ENCODE peak calls at places on chromosomes 5 and 9, in five cellular contexts. One of them, this sample, is unnamed.
A peak's percentile ranks its signal among the peaks of the same experiment; 100 is the strongest.

GRCh38 chr5:173352366-173353069 is 24.3 kb upstream of the STC2 start:
- DNase-seq in activated T-helper 9 cell treated with anti-CD3 and anti-CD28 coated beads, Interleukin-2, amount 50 U/mL, for 16 hours: no peak
- DNase-seq in substantia nigra: no peak
- DNase-seq in NCI-H1105 treated with DMSO at 0.1 percent for 48 hours: no peak
- DNase-seq in midbrain: no peak
- DNase-seq in this sample: no peak

GRCh38 chr9:134294228-134295071 is 31.8 kb upstream of the RXRA start:
- DNase-seq in substantia nigra: no peak
- DNase-seq in NCI-H1105 treated with DMSO at 0.1 percent for 48 hours: no peak
- DNase-seq in activated T-helper 9 cell treated with anti-CD3 and anti-CD28 coated beads, Interleukin-2, amount 50 U/mL, for 16 hours: no peak
- DNase-seq in midbrain: no peak
- DNase-seq in this sample: no peak

GRCh38 chr5:177304392-177305119 is 957 bp downstream of the PRELID1 start:
- DNase-seq in NCI-H1105 treated with DMSO at 0.1 percent for 48 hours: no peak
- DNase-seq in substantia nigra: no peak
- DNase-seq in activated T-helper 9 cell treated with anti-CD3 and anti-CD28 coated beads, Interleukin-2, amount 50 U/mL, for 16 hours: no peak
- DNase-seq in midbrain: no peak
- DNase-seq in this sample: no peak

GRCh38 chr9:134807726-134808125 is 72.9 kb upstream of the FCN2 start:
- DNase-seq in substantia nigra: no peak
- DNase-seq in NCI-H1105 treated with DMSO at 0.1 percent for 48 hours: no peak
- DNase-seq in activated T-helper 9 cell treated with anti-CD3 and anti-CD28 coated beads, Interleukin-2, amount 50 U/mL, for 16 hours: no peak
- DNase-seq in midbrain: no peak
- DNase-seq in this sample: no peak

GRCh38 chr5:19531374-19531952 is 456.5 kb downstream of the CDH18 start:
- DNase-seq in midbrain: no peak
- DNase-seq in substantia nigra: no peak
- DNase-seq in activated T-helper 9 cell treated with anti-CD3 and anti-CD28 coated beads, Interleukin-2, amount 50 U/mL, for 16 hours: no peak
- DNase-seq in NCI-H1105 treated with DMSO at 0.1 percent for 48 hours: no peak
- DNase-seq in this sample: no peak

GRCh38 chr9:115289757-115290208 is 171.8 kb upstream of the TNC start:
- DNase-seq in NCI-H1105 treated with DMSO at 0.1 percent for 48 hours: no peak
- DNase-seq in midbrain: no peak
- DNase-seq in activated T-helper 9 cell treated with anti-CD3 and anti-CD28 coated beads, Interleukin-2, amount 50 U/mL, for 16 hours: no peak
- DNase-seq in substantia nigra: no peak
- DNase-seq in this sample: no peak

GRCh38 chr9:120655005-120655622 is 59.2 kb downstream of the MEGF9 start:
- DNase-seq in activated T-helper 9 cell treated with anti-CD3 and anti-CD28 coated beads, Interleukin-2, amount 50 U/mL, for 16 hours: no peak
- DNase-seq in midbrain: no peak
- DNase-seq in NCI-H1105 treated with DMSO at 0.1 percent for 48 hours: no peak
- DNase-seq in substantia nigra: no peak
- DNase-seq in this sample: no peak

GRCh38 chr5:41787257-41787656 is 83.0 kb downstream of the OXCT1 start:
- DNase-seq in substantia nigra: no peak
- DNase-seq in activated T-helper 9 cell treated with anti-CD3 and anti-CD28 coated beads, Interleukin-2, amount 50 U/mL, for 16 hours: no peak
- DNase-seq in midbrain: no peak
- DNase-seq in NCI-H1105 treated with DMSO at 0.1 percent for 48 hours: no peak
- DNase-seq in this sample: no peak

GRCh38 chr9:35571113-35571512 is 33.9 kb upstream of the TESK1 start:
- DNase-seq in activated T-helper 9 cell treated with anti-CD3 and anti-CD28 coated beads, Interleukin-2, amount 50 U/mL, for 16 hours: no peak
- DNase-seq in midbrain: no peak
- DNase-seq in substantia nigra: no peak
- DNase-seq in NCI-H1105 treated with DMSO at 0.1 percent for 48 hours: no peak
- DNase-seq in this sample: no peak

GRCh38 chr5:11384441-11385250 is 519.6 kb downstream of the CTNND2 start:
- DNase-seq in activated T-helper 9 cell treated with anti-CD3 and anti-CD28 coated beads, Interleukin-2, amount 50 U/mL, for 16 hours: no peak
- DNase-seq in substantia nigra: peak; percentile 51
- DNase-seq in NCI-H1105 treated with DMSO at 0.1 percent for 48 hours: peak; percentile 55
- DNase-seq in midbrain: peak; percentile 55
- DNase-seq in this sample: no peak

GRCh38 chr5:1793301-1793740 is 6.3 kb downstream of the MRPL36 start:
- DNase-seq in substantia nigra: no peak
- DNase-seq in NCI-H1105 treated with DMSO at 0.1 percent for 48 hours: no peak
- DNase-seq in midbrain: no peak
- DNase-seq in activated T-helper 9 cell treated with anti-CD3 and anti-CD28 coated beads, Interleukin-2, amount 50 U/mL, for 16 hours: peak; percentile 32
- DNase-seq in this sample: no peak

GRCh38 chr9:134234001-134234660 is 69.8 kb upstream of the RNU6ATAC start:
- DNase-seq in NCI-H1105 treated with DMSO at 0.1 percent for 48 hours: peak; percentile 9
- DNase-seq in activated T-helper 9 cell treated with anti-CD3 and anti-CD28 coated beads, Interleukin-2, amount 50 U/mL, for 16 hours: no peak
- DNase-seq in midbrain: no peak
- DNase-seq in substantia nigra: no peak
- DNase-seq in this sample: no peak

This sample was measured in activated B cell treated with CpG ODN at 0.5 μM for 24 hours.